ENCODE peak calls at places on chromosomes 13 and 19, in four cellular contexts. O, G, T and F are unnamed samples.

GRCh38 chr19:2552859-2553258 is 76.9 kb downstream of the GADD45B start:
- DNase-seq in O (peak), G (no peak), T (no peak), F (no peak)

GRCh38 chr19:49116544-49116943 is 2.4 kb downstream of the LIN7B start:
- DNase-seq in O (peak), G (no peak), T (no peak), F (no peak)

GRCh38 chr13:52845766-52846566 is 2.5 kb downstream of the PCDH8 start:
- DNase-seq in O (peak), G (no peak), T (no peak), F (no peak)

GRCh38 chr13:94251801-94252200 is 227.7 kb downstream of the DCT start:
- DNase-seq in O (no peak), G (peak), T (peak), F (no peak)

GRCh38 chr19:46346821-46347571 is at the start of gene PPP5C:
- DNase-seq in O (peak), G (peak), T (peak), F (peak)

GRCh38 chr13:33472446-33472845 is 186.9 kb upstream of the STARD13 start:
- DNase-seq in O (no peak), G (no peak), T (no peak), F (no peak)

GRCh38 chr19:7605490-7606222 is 10.0 kb downstream of the CAMSAP3 start:
- DNase-seq in O (no peak), G (no peak), T (no peak), F (no peak)

GRCh38 chr13:27375686-27376326 is 48.6 kb upstream of the GTF3A start:
- DNase-seq in O (peak), G (peak), T (peak), F (peak)

GRCh38 chr13:50393641-50394040 is 378.4 kb downstream of the KCNRG start:
- DNase-seq in O (no peak), G (peak), T (peak), F (no peak)

GRCh38 chr19:3113100-3114017 is 19.2 kb downstream of the GNA11 start:
- DNase-seq in O (no peak), G (no peak), T (no peak), F (no peak)

GRCh38 chr13:105336706-105337582 is 1198.5 kb downstream of the EFNB2 start:
- DNase-seq in O (no peak), G (peak), T (peak), F (no peak)

GRCh38 chr19:2970201-2970838 is 7.0 kb upstream of the TLE6 start:
- DNase-seq in O (no peak), G (no peak), T (no peak), F (no peak)

DNA sequence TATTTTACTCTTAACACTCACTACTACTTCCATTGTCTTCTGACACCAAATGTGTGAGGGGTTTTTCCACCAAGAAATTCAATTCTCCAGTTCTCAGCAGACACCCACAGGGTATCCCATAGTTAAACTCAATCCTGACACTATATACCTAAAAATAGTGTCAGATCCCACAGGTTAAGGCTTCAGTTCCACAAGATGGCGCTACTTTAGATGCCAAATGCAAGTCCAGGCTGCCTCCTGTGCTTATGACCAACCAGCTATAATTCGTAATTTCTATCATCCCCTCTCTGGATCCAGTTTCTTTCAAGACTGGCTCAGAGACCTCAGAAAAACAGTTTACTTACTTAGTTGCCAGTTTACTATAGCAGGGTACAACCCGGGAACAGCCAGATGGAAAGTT is 1146.2 kb upstream of the SPRY2 start:
- DNase-seq in O (no peak), G (no peak), T (peak), F (no peak)
- TF ChIP-seq CTCF in O (no peak), G (no peak), T (peak), F (peak)

GRCh38 chr19:53808710-53809125 is 15.4 kb downstream of the NLRP12 start:
- DNase-seq in O (no peak), G (peak), T (peak), F (no peak)
- TF ChIP-seq CTCF in O (peak), G (peak), T (peak), F (peak)

DNA sequence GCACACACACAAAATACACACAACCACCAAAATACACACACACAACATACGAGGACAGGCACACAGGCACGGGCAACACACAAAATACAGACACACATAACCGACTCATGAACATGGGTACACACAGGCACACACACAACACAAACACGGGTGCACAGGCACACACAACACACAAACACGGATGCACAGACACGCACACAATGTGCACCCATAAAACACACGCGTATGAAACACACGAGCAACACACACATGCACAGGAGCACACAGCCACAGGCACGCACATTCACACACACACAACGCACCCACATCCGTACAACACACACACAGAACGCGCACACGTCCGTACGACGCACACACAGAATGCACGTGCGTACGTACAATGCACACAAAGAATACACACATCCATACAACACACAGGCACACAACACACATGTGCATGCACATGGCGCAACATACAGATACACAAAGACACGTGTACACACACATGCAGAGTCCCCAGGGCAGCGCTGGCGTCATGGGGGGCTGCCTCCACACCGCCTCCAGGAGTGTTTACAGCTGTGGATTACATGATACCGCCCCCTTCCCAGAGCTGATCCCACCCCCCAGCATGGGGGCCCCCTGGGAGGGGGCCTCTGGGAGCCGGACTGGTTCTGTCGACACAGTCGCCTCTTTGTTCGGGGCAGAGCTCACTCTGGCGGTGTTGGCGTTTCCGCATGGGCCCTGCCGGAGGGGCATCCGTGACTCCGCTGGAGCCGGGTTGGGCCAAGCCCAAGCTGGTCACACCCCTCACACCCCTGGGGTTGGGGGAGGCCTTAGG is 2.9 kb downstream of the SBNO2 start:
- DNase-seq in O (no peak), G (no peak), T (no peak), F (no peak)
- TF ChIP-seq CTCF in O (no peak), G (no peak), T (no peak), F (no peak)

GRCh38 chr13:29713841-29714240 is 118.4 kb upstream of the SLC7A1 start:
- DNase-seq in O (peak), G (peak), T (peak), F (no peak)
- TF ChIP-seq CTCF in O (peak), G (peak), T (peak), F (peak)